ENCODE peak calls at places on chromosomes 6 and 20, in five cellular contexts. M is K562, G is transverse colon, W is breast epithelium, F is spleen. H is an unnamed sample.
A peak's percentile ranks its signal among the peaks of the same experiment; 100 is the strongest.

GRCh38 chr20:12970372-12970821 is 38.4 kb upstream of the SPTLC3 start:
- DNase-seq in M (no peak), W (no peak), G (peak; percentile 9), F (no peak), H (no peak)

GRCh38 chr6:157019733-157020132 is 242.6 kb downstream of the ARID1B start:
- DNase-seq in F (no peak), G (no peak), M (no peak), W (no peak), H (no peak)

GRCh38 chr20:7085448-7085847 is 318.0 kb downstream of the BMP2 start:
- DNase-seq in G (peak; percentile 28), M (no peak), W (no peak), F (no peak), H (no peak)

GRCh38 chr6:88848870-88849269 is 114.5 kb downstream of the RNGTT start:
- DNase-seq in F (no peak), M (no peak), G (no peak), W (no peak), H (no peak)

GRCh38 chr6:10759312-10759839 is 11.8 kb downstream of the TMEM14B start:
- DNase-seq in M (peak; percentile 54), W (no peak), G (no peak), F (no peak), H (no peak)

GRCh38 chr20:4519530-4519929 is 202.2 kb upstream of the PRND start:
- DNase-seq in G (no peak), F (no peak), W (no peak), M (peak; percentile 17), H (no peak)

GRCh38 chr20:7151666-7152065 is 384.2 kb downstream of the BMP2 start:
- DNase-seq in G (no peak), W (no peak), F (no peak), M (no peak), H (no peak)

GRCh38 chr6:55777461-55777860 is 97.9 kb downstream of the BMP5 start:
- DNase-seq in W (no peak), M (no peak), G (no peak), F (no peak), H (no peak)

GRCh38 chr6:43532201-43532600 is 15.3 kb downstream of the POLR1C start:
- DNase-seq in G (no peak), W (no peak), F (no peak), M (no peak), H (no peak)

GRCh38 chr6:17032595-17033591 is 69.0 kb upstream of the STMND1 start:
- DNase-seq in G (peak; percentile 62), W (peak; percentile 70), F (no peak), M (no peak), H (peak; percentile 88)

GRCh38 chr6:56852611-56853010 is 102.3 kb upstream of the BEND6 start:
- DNase-seq in F (no peak), W (no peak), M (no peak), G (no peak), H (no peak)

GRCh38 chr6:354631-355280 is 36.8 kb upstream of the IRF4 start:
- DNase-seq in W (no peak), F (peak; percentile 76), M (no peak), G (no peak), H (no peak)

GRCh38 chr6:117545161-117545595 is 57.1 kb downstream of the GOPC start:
- DNase-seq in F (no peak), G (no peak), M (no peak), W (no peak), H (no peak)

GRCh38 chr20:34143951-34144350 is 31.9 kb upstream of the EIF2S2 start:
- DNase-seq in M (peak; percentile 44), G (no peak), F (no peak), W (no peak), H (no peak)

GRCh38 chr6:105678516-105678915 is 275.6 kb upstream of the PREP start:
- DNase-seq in M (no peak), F (no peak), W (no peak), G (no peak), H (no peak)
- TF ChIP-seq POLR2AphosphoS5 in M (no peak), F (no peak), W (no peak), G (no peak), H (no peak)

GRCh38 chr6:35388772-35389352 is 46.5 kb downstream of the PPARD start:
- DNase-seq in F (no peak), M (no peak), G (peak; percentile 34), W (no peak), H (no peak)

GRCh38 chr6:35392111-35392702 is 49.8 kb downstream of the PPARD start:
- DNase-seq in F (no peak), G (peak; percentile 90), W (peak; percentile 73), M (no peak), H (peak; percentile 86)

GRCh38 chr6:35388023-35388422 is 45.7 kb downstream of the PPARD start:
- DNase-seq in W (no peak), M (no peak), G (no peak), F (no peak), H (no peak)

GRCh38 chr6:35392773-35393672 is 50.7 kb downstream of the PPARD start:
- DNase-seq in M (peak; percentile 79), F (no peak), W (no peak), G (no peak), H (no peak)

GRCh38 chr6:35391240-35391968 is 49.0 kb downstream of the PPARD start:
- DNase-seq in F (no peak), G (no peak), W (no peak), M (no peak), H (no peak)
- TF ChIP-seq CTCF in F (no peak), G (peak; percentile 10), W (no peak), M (no peak), H (no peak)

GRCh38 chr6:169141706-169142705 is 111.6 kb downstream of the THBS2 start:
- DNase-seq in W (no peak), G (peak; percentile 24), F (peak; percentile 41), M (no peak), H (no peak)
- TF ChIP-seq POLR2AphosphoS5 in W (no peak), G (peak; percentile 35), F (peak; percentile 59), M (no peak), H (no peak)

GRCh38 chr6:96394727-96395126 is 126.9 kb upstream of the UFL1 start:
- DNase-seq in W (no peak), G (no peak), F (no peak), M (no peak), H (no peak)
- TF ChIP-seq CTCF in W (no peak), G (no peak), F (no peak), M (no peak), H (no peak)

GRCh38 chr6:108638993-108639392 is 78.3 kb downstream of the FOXO3 start:
- DNase-seq in F (no peak), M (no peak), W (no peak), G (no peak), H (no peak)

GRCh38 chr6:108637963-108638362 is 77.2 kb downstream of the FOXO3 start:
- DNase-seq in M (no peak), G (no peak), W (no peak), F (no peak), H (no peak)

GRCh38 chr6:108633436-108633835 is 72.7 kb downstream of the FOXO3 start:
- DNase-seq in F (no peak), M (no peak), W (no peak), G (no peak), H (no peak)

GRCh38 chr6:108632441-108632840 is 71.7 kb downstream of the FOXO3 start:
- DNase-seq in G (no peak), W (no peak), F (no peak), M (no peak), H (no peak)

DNA sequence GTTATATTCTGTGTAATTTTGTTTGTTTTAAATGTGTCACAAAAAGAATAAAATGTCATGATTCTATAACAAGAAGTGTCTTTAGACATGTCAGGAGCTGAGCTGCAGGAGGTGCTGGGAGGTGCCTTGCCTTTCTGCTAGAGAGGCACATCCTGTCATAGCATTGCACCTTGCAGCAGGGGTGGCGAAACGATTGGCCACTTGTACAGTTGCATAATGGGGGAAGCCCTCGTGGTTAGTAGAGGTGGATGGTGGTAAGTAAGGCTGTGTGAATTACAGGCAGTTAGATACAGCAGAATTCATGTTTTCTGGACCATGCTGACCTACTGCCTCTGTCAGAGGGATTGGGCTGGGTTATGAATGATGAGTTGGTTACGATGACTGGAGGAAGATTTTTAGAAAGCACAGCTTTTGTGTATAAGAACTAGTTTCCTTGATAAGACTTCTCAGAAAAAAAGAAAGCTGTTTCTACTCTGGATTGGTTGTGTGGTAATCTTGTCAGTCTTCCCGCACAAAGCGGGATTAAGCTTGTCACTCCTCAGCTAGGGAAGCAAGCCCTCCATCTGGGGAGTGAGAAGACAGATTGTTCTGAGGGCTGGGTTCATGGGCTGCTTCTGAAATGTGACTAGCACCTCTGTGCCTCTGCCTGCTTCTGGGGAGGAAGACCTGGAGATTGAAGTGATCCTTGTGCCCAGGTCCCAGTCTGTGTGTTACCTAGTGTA is 74.9 kb downstream of the FOXO3 start:
- DNase-seq in F (peak; percentile 89), W (no peak), G (no peak), M (no peak), H (no peak)
- TF ChIP-seq POLR2AphosphoS5 in F (peak; percentile 79), W (no peak), G (no peak), M (no peak), H (no peak)

DNA sequence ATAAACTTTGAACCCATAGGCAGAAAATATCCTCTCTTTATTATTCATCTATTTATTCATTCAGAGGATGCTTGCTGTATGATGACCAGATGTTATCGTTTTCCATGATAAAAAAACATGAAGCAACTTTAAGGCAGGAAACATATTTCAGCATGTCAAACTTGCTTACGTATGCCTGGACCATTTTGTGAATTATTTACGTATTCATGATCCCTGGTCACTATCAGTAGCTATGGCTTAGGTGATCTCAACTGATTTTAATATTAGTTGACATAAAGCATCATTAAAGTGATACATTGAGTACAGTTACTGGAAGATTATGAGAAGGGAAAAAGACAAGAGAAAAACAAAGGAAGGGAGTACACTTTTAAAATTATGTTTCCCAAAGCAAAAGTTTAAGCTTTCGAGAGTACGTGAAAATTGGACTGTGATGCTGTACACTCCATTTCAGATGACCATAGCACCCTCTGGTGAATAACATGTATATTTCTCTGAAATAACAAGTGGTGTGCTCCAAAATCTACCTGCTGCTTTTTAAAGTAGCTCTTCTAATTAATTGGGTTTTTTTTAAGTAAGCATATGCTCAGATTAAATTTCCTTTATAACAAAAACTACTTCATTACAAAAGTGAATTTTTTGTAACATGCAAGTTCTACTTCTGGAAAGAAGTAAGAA is 215.1 kb upstream of the HSF2 start:
- DNase-seq in G (no peak), W (no peak), F (no peak), M (no peak), H (no peak)
- TF ChIP-seq CTCF in G (peak; percentile 9), W (peak; percentile 44), F (no peak), M (no peak), H (peak; percentile 20)